ENCODE peak calls at places on chromosomes 16 and 17, in four cellular contexts. N, V, J and H are unnamed samples. For H3K4me1, the result is how much of the 10 kb centered on the place peaks cover.

GRCh38 chr17:17028059-17028877 is 14.0 kb upstream of the MPRIP start:
- DNase-seq in V (peak), J (peak), N (peak), H (peak)

GRCh38 chr16:3045758-3046505 is 429 bp upstream of the MMP25 start:
- DNase-seq in J (no peak), V (no peak), N (no peak), H (no peak)

GRCh38 chr16:2468725-2469398 is 2.2 kb upstream of the NTN3 start:
- DNase-seq in V (peak), N (no peak), J (no peak), H (no peak)

GRCh38 chr16:19879241-19879792 is 5.3 kb downstream of the GPRC5B start:
- DNase-seq in V (no peak), J (no peak), N (no peak), H (no peak)

GRCh38 chr17:73634629-73635028 is 9.6 kb downstream of the SDK2 start:
- DNase-seq in V (no peak), N (no peak), J (no peak), H (no peak)

GRCh38 chr17:2369551-2370210 is 31.2 kb downstream of the MNT start:
- DNase-seq in J (no peak), N (no peak), V (no peak), H (no peak)

GRCh38 chr16:16830973-16831372 is 452.0 kb downstream of the NPIPA7 start:
- DNase-seq in J (no peak), V (no peak), N (no peak), H (no peak)

GRCh38 chr17:46818319-46818928 is at the start of gene WNT3:
- DNase-seq in V (no peak), N (no peak), J (no peak), H (no peak)

GRCh38 chr17:64357191-64357981 is 33.3 kb downstream of the PECAM1 start:
- DNase-seq in N (no peak), J (peak), V (no peak), H (no peak)

GRCh38 chr16:85151603-85152413 is 39.5 kb upstream of the CIBAR2 start:
- DNase-seq in J (peak), N (peak), V (peak), H (no peak)

GRCh38 chr16:85153656-85154091 is 41.4 kb upstream of the CIBAR2 start:
- DNase-seq in N (no peak), J (peak), V (peak), H (no peak)

GRCh38 chr16:85153046-85153445 is 40.8 kb upstream of the CIBAR2 start:
- DNase-seq in J (no peak), V (no peak), N (no peak), H (no peak)

GRCh38 chr16:85151079-85151602 is 38.9 kb upstream of the CIBAR2 start:
- DNase-seq in J (no peak), N (no peak), V (no peak), H (no peak)

GRCh38 chr16:85152414-85153030 is 40.2 kb upstream of the CIBAR2 start:
- DNase-seq in N (no peak), V (no peak), J (peak), H (no peak)
- H3K27ac ChIP-seq in N (peak), V (no peak), J (peak), H (peak)

GRCh38 chr17:5715478-5715877 is 131.2 kb upstream of the NLRP1 start:
- DNase-seq in N (no peak), J (no peak), V (no peak), H (no peak)

GRCh38 chr17:5719976-5720375 is 135.7 kb upstream of the NLRP1 start:
- DNase-seq in J (no peak), N (no peak), V (no peak), H (no peak)

GRCh38 chr17:5714993-5715392 is 130.7 kb upstream of the NLRP1 start:
- DNase-seq in V (no peak), N (no peak), J (no peak), H (no peak)

GRCh38 chr17:5718751-5719150 is 134.4 kb upstream of the NLRP1 start:
- DNase-seq in N (no peak), V (no peak), J (no peak), H (no peak)
- H3K4me1 ChIP-seq in N (under half), V (under half), J (under half), H (under half)

GRCh38 chr16:85473326-85473725 is 139.8 kb upstream of the GSE1 start:
- DNase-seq in N (no peak), J (no peak), V (no peak), H (no peak)
- TF ChIP-seq CTCF in N (no peak), J (no peak), V (no peak), H (no peak)

DNA sequence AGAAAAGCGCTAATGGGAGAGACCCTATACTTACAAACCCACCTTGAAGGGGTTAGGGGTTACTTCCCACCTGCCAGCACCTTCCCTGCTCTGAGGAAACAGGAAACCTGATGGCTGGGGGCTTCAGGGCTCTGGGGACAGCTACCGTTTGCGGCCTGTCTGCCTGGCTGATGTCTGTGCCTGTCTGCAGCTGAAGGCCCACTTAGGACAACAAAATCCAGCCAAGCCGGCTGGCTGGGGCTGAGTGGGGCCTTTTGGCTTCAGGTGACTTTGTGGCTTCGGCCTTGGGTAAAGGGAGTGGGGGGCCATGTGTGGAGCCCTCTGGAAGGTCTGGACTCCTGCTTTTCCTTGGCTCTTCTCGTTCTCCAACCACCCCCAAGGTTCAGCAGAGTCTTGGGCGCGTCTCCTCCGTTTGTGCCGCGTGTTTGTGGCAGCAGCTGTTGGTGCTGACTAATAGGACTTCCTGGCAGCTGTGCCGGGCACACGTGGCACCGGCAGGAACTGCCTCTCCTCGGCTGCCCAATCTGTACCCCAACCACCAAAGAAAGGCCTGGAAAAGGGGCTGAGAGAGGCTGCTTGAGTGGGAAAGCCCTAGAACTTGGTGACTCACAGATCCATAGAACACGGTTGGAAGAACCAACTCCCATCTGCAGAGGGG is 186.7 kb downstream of the MSI2 start:
- DNase-seq in N (peak), J (peak), V (no peak), H (no peak)
- H3K27ac ChIP-seq in N (peak), J (peak), V (no peak), H (no peak)

GRCh38 chr17:74682028-74682427 is 30.7 kb downstream of the CD300LF start:
- DNase-seq in J (no peak), N (no peak), V (no peak), H (no peak)

GRCh38 chr17:74678541-74678940 is 34.2 kb downstream of the CD300LF start:
- DNase-seq in J (no peak), N (no peak), V (no peak), H (no peak)

GRCh38 chr17:74680941-74681340 is 31.8 kb downstream of the CD300LF start:
- DNase-seq in N (no peak), V (no peak), J (no peak), H (no peak)

GRCh38 chr17:74686761-74687160 is 26.0 kb downstream of the CD300LF start:
- DNase-seq in N (no peak), V (no peak), J (no peak), H (no peak)

GRCh38 chr17:74682442-74683190 is 30.1 kb downstream of the CD300LF start:
- DNase-seq in N (no peak), V (no peak), J (no peak), H (no peak)
- H3K4me1 ChIP-seq in N (under half), V (under half), J (under half), H (under half)

DNA sequence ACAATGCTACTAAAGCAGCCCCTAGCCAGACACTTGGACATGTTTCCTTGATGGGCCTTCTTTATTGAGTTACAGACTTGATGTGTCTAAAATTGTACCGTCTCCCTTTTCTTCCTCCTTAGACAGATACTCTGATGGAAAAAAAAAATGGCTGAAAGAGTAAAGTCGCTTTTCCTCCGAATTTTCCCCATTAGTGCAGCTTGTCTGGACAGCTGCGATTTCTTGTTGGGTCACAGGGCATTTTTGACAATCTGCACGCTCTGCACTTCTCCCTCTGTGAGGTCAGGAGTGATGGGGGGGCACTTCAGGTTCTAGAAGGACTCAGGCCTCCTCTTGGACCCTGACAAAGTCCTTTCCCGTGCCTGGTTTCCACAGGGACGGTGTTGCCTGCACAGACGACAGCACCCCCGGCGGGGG is 968 bp upstream of the PRKAR1A start:
- DNase-seq in J (no peak), V (no peak), N (peak), H (peak)
- TF ChIP-seq CTCF in J (peak), V (no peak), N (no peak), H (no peak)

DNA sequence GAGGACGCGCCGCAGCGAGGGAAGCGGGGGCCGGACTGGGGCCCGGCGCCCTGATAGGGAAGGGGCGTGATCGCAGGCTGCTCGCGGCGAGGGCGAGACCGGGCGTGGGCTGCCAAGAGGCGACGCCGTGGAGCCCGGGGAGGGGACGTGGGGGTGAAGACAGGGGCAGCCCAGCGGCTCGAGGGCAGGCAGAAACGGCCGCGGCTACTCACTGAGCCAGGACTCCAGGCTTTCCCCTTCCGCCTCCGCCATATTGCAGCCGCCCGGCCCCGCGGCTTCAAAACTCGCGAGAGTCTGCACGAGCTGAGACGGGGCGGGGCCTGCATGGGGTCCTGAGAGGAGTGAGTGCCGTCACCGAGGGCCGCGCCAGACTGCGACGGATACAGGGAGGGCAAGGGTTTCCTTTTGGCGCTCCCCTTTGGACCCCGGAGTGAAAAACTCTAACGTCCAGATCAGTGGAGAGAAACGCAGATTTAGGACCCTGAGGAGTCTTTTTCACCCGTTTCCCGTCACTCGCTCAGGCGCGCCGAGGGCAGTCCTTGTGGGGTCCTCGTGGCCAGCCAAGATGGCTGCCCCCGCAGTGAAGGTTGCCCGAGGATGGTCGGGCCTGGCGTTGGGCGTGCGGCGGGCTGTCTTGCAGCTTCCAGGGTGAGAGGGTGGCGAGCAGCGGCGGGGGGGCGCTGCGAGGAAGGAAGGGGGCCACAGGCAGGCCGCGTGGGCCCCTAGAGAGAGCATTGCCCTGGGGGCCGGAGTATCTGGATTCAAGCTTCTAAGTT is at the start of the genes GGA3 and MRPS7:
- DNase-seq in J (peak), N (peak), V (peak), H (peak)
- H3K27ac ChIP-seq in J (peak), N (peak), V (peak), H (peak)

DNA sequence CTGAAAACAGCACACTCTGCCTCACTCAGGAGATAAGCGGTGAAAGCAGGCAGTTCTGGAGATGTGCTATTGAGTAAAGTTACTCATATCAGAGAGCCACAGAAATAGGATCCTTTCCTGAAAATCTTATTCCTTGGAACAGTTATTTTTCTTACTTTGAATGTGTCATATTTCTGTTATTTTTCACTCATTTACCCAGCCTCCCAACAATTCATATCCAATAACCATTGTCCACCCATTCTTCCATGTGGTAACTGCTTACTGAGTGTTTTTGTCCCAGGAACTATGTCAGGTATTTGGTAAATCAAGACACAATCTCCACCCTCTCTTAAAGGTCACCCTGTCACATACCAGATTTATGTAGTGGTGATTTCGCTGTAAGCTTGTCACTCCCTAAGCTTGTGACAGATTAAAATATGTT is 144.9 kb downstream of the PARN start:
- DNase-seq in V (no peak), N (no peak), J (no peak), H (no peak)
- H3K4me1 ChIP-seq in V (under half), N (under half), J (under half), H (under half)

GRCh38 chr17:60524463-60525346 is 1.3 kb downstream of the APPBP2 start:
- DNase-seq in V (no peak), N (no peak), J (no peak), H (no peak)
- TF ChIP-seq CTCF in V (no peak), N (no peak), J (no peak), H (no peak)